ENCODE peak calls at places on chromosomes 2 and 18, in eight cellular contexts. One of them, this sample, is unnamed. For H3K4me1, the result is how much of the 10 kb centered on the place peaks cover.

GRCh38 chr2:157785200-157785599 is 90.9 kb downstream of the ACVR1 start:
- DNase-seq in body of pancreas: peak
- DNase-seq in CD8-positive, alpha-beta memory T cell: no peak
- DNase-seq in cardiac muscle cell: no peak
- DNase-seq in mesenchymal stem cell: peak
- DNase-seq in astrocyte: peak
- DNase-seq in naive thymus-derived CD4-positive, alpha-beta T cell: no peak
- DNase-seq in tibial artery: no peak
- DNase-seq in this sample: peak

GRCh38 chr2:210654091-210654490 is 97.7 kb downstream of the CPS1 start:
- DNase-seq in body of pancreas: no peak
- DNase-seq in mesenchymal stem cell: no peak
- DNase-seq in naive thymus-derived CD4-positive, alpha-beta T cell: no peak
- DNase-seq in astrocyte: no peak
- DNase-seq in tibial artery: no peak
- DNase-seq in CD8-positive, alpha-beta memory T cell: no peak
- DNase-seq in cardiac muscle cell: no peak
- DNase-seq in this sample: no peak

GRCh38 chr2:226451486-226451885 is 348.1 kb downstream of the IRS1 start:
- DNase-seq in mesenchymal stem cell: no peak
- DNase-seq in astrocyte: no peak
- DNase-seq in body of pancreas: no peak
- DNase-seq in naive thymus-derived CD4-positive, alpha-beta T cell: no peak
- DNase-seq in tibial artery: no peak
- DNase-seq in cardiac muscle cell: no peak
- DNase-seq in CD8-positive, alpha-beta memory T cell: no peak
- DNase-seq in this sample: no peak

GRCh38 chr2:145258903-145259579 is 739.1 kb upstream of the ZEB2 start:
- DNase-seq in mesenchymal stem cell: peak
- DNase-seq in astrocyte: peak
- DNase-seq in body of pancreas: peak
- DNase-seq in tibial artery: no peak
- DNase-seq in CD8-positive, alpha-beta memory T cell: no peak
- DNase-seq in naive thymus-derived CD4-positive, alpha-beta T cell: peak
- DNase-seq in cardiac muscle cell: no peak
- DNase-seq in this sample: no peak

GRCh38 chr2:224560549-224560948 is 24.6 kb downstream of the CUL3 start:
- DNase-seq in tibial artery: no peak
- DNase-seq in body of pancreas: no peak
- DNase-seq in naive thymus-derived CD4-positive, alpha-beta T cell: no peak
- DNase-seq in mesenchymal stem cell: no peak
- DNase-seq in CD8-positive, alpha-beta memory T cell: no peak
- DNase-seq in cardiac muscle cell: no peak
- DNase-seq in astrocyte: no peak
- DNase-seq in this sample: no peak

GRCh38 chr2:234032301-234032856 is 18.1 kb upstream of the SPP2 start:
- DNase-seq in cardiac muscle cell: no peak
- DNase-seq in naive thymus-derived CD4-positive, alpha-beta T cell: peak
- DNase-seq in astrocyte: peak
- DNase-seq in CD8-positive, alpha-beta memory T cell: peak
- DNase-seq in tibial artery: no peak
- DNase-seq in mesenchymal stem cell: peak
- DNase-seq in body of pancreas: no peak
- DNase-seq in this sample: peak

GRCh38 chr2:181281206-181281832 is 175.9 kb upstream of the ITGA4 start:
- DNase-seq in astrocyte: peak
- DNase-seq in CD8-positive, alpha-beta memory T cell: no peak
- DNase-seq in mesenchymal stem cell: no peak
- DNase-seq in cardiac muscle cell: no peak
- DNase-seq in tibial artery: no peak
- DNase-seq in body of pancreas: no peak
- DNase-seq in naive thymus-derived CD4-positive, alpha-beta T cell: peak
- DNase-seq in this sample: no peak

GRCh38 chr2:238289574-238289973 is 1.2 kb upstream of the PER2 start:
- DNase-seq in naive thymus-derived CD4-positive, alpha-beta T cell: no peak
- DNase-seq in astrocyte: no peak
- DNase-seq in cardiac muscle cell: no peak
- DNase-seq in CD8-positive, alpha-beta memory T cell: no peak
- DNase-seq in tibial artery: peak
- DNase-seq in mesenchymal stem cell: no peak
- DNase-seq in body of pancreas: no peak
- DNase-seq in this sample: no peak

GRCh38 chr2:239399404-239399999 is 1.3 kb downstream of the HDAC4 start:
- DNase-seq in mesenchymal stem cell: peak
- DNase-seq in cardiac muscle cell: peak
- DNase-seq in astrocyte: no peak
- DNase-seq in body of pancreas: peak
- DNase-seq in naive thymus-derived CD4-positive, alpha-beta T cell: peak
- DNase-seq in tibial artery: no peak
- DNase-seq in CD8-positive, alpha-beta memory T cell: peak
- DNase-seq in this sample: peak

GRCh38 chr2:43897492-43897891 is 58.7 kb downstream of the ABCG8 start:
- DNase-seq in astrocyte: no peak
- DNase-seq in naive thymus-derived CD4-positive, alpha-beta T cell: no peak
- DNase-seq in cardiac muscle cell: peak
- DNase-seq in tibial artery: no peak
- DNase-seq in mesenchymal stem cell: no peak
- DNase-seq in body of pancreas: no peak
- DNase-seq in CD8-positive, alpha-beta memory T cell: no peak
- DNase-seq in this sample: no peak

GRCh38 chr2:64453710-64454315 is at the start of gene LGALSL:
- DNase-seq in cardiac muscle cell: peak
- DNase-seq in body of pancreas: peak
- DNase-seq in CD8-positive, alpha-beta memory T cell: peak
- DNase-seq in astrocyte: peak
- DNase-seq in mesenchymal stem cell: peak
- DNase-seq in tibial artery: peak
- DNase-seq in naive thymus-derived CD4-positive, alpha-beta T cell: peak
- DNase-seq in this sample: peak

GRCh38 chr2:240568678-240569522 is 616 bp downstream of the RNPEPL1 start:
- DNase-seq in astrocyte: peak
- DNase-seq in naive thymus-derived CD4-positive, alpha-beta T cell: peak
- DNase-seq in tibial artery: peak
- DNase-seq in body of pancreas: peak
- DNase-seq in mesenchymal stem cell: peak
- DNase-seq in cardiac muscle cell: peak
- DNase-seq in CD8-positive, alpha-beta memory T cell: peak
- DNase-seq in this sample: peak

GRCh38 chr2:207812058-207812857 is 42.6 kb upstream of the FZD5 start:
- DNase-seq in cardiac muscle cell: no peak
- DNase-seq in naive thymus-derived CD4-positive, alpha-beta T cell: no peak
- DNase-seq in CD8-positive, alpha-beta memory T cell: no peak
- DNase-seq in astrocyte: no peak
- DNase-seq in body of pancreas: no peak
- DNase-seq in mesenchymal stem cell: no peak
- DNase-seq in tibial artery: no peak
- DNase-seq in this sample: no peak

GRCh38 chr2:199261221-199261620 is 196.5 kb downstream of the SATB2 start:
- DNase-seq in tibial artery: no peak
- DNase-seq in astrocyte: peak
- DNase-seq in mesenchymal stem cell: no peak
- DNase-seq in cardiac muscle cell: no peak
- DNase-seq in CD8-positive, alpha-beta memory T cell: no peak
- DNase-seq in body of pancreas: no peak
- DNase-seq in naive thymus-derived CD4-positive, alpha-beta T cell: no peak
- DNase-seq in this sample: peak

GRCh38 chr2:46878886-46879285 is 36.7 kb downstream of the MCFD2 start:
- DNase-seq in body of pancreas: peak
- DNase-seq in cardiac muscle cell: no peak
- DNase-seq in naive thymus-derived CD4-positive, alpha-beta T cell: no peak
- DNase-seq in tibial artery: peak
- DNase-seq in CD8-positive, alpha-beta memory T cell: no peak
- DNase-seq in mesenchymal stem cell: peak
- DNase-seq in astrocyte: peak
- DNase-seq in this sample: peak

GRCh38 chr18:5452943-5453342 is 90.9 kb downstream of the EPB41L3 start:
- DNase-seq in tibial artery: no peak
- DNase-seq in cardiac muscle cell: no peak
- DNase-seq in CD8-positive, alpha-beta memory T cell: no peak
- DNase-seq in mesenchymal stem cell: no peak
- DNase-seq in astrocyte: no peak
- DNase-seq in naive thymus-derived CD4-positive, alpha-beta T cell: no peak
- DNase-seq in body of pancreas: no peak
- DNase-seq in this sample: no peak

GRCh38 chr2:63840785-63841253 is 877 bp upstream of the UGP2 start:
- DNase-seq in tibial artery: peak
- DNase-seq in naive thymus-derived CD4-positive, alpha-beta T cell: peak
- DNase-seq in CD8-positive, alpha-beta memory T cell: peak
- DNase-seq in body of pancreas: peak
- DNase-seq in astrocyte: peak
- DNase-seq in mesenchymal stem cell: peak
- DNase-seq in cardiac muscle cell: peak
- DNase-seq in this sample: peak

GRCh38 chr18:36352384-36352783 is 54.9 kb downstream of the FHOD3 start:
- DNase-seq in body of pancreas: peak
- DNase-seq in CD8-positive, alpha-beta memory T cell: no peak
- DNase-seq in astrocyte: peak
- DNase-seq in naive thymus-derived CD4-positive, alpha-beta T cell: no peak
- DNase-seq in cardiac muscle cell: peak
- DNase-seq in tibial artery: peak
- DNase-seq in mesenchymal stem cell: peak
- DNase-seq in this sample: peak

GRCh38 chr2:196230051-196230450 is 58.7 kb upstream of the STK17B start:
- DNase-seq in body of pancreas: no peak
- DNase-seq in CD8-positive, alpha-beta memory T cell: peak
- DNase-seq in cardiac muscle cell: no peak
- DNase-seq in astrocyte: no peak
- DNase-seq in tibial artery: no peak
- DNase-seq in mesenchymal stem cell: no peak
- DNase-seq in naive thymus-derived CD4-positive, alpha-beta T cell: peak
- DNase-seq in this sample: no peak
- H3K4me1 ChIP-seq in body of pancreas: under half
- H3K4me1 ChIP-seq in CD8-positive, alpha-beta memory T cell: half or more
- H3K4me1 ChIP-seq in cardiac muscle cell: under half
- H3K4me1 ChIP-seq in astrocyte: under half
- H3K4me1 ChIP-seq in tibial artery: under half
- H3K4me1 ChIP-seq in mesenchymal stem cell: under half
- H3K4me1 ChIP-seq in naive thymus-derived CD4-positive, alpha-beta T cell: half or more
- H3K4me1 ChIP-seq in this sample: under half

DNA sequence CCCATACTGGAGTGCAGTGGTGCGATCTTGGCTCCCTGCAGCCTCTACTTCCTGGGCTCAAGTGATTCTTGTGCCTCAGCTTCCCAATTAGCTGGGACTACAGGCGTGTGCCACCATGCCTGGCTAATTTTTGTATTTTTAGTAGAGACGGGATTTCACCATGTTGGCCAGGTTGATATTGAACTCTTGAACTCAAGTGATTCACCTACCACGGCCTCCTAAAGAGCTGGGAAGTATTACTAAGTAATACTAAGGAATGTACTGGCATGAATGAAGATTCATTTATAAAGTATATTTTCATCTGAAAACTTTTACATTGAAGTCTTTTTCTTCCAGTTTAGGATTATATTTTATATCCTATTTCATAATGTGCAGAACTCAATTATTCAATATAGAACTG is 38.1 kb downstream of the NUP35 start:
- DNase-seq in body of pancreas: no peak
- DNase-seq in tibial artery: no peak
- DNase-seq in mesenchymal stem cell: no peak
- DNase-seq in cardiac muscle cell: no peak
- DNase-seq in naive thymus-derived CD4-positive, alpha-beta T cell: no peak
- DNase-seq in astrocyte: peak
- DNase-seq in CD8-positive, alpha-beta memory T cell: no peak
- DNase-seq in this sample: peak
- H3K4me3 ChIP-seq in body of pancreas: no peak
- H3K4me3 ChIP-seq in tibial artery: no peak
- H3K4me3 ChIP-seq in mesenchymal stem cell: no peak
- H3K4me3 ChIP-seq in cardiac muscle cell: no peak
- H3K4me3 ChIP-seq in naive thymus-derived CD4-positive, alpha-beta T cell: no peak
- H3K4me3 ChIP-seq in astrocyte: no peak
- H3K4me3 ChIP-seq in CD8-positive, alpha-beta memory T cell: no peak
- H3K4me3 ChIP-seq in this sample: no peak

GRCh38 chr18:9449987-9450386 is 25.3 kb upstream of the RALBP1 start:
- DNase-seq in body of pancreas: no peak
- DNase-seq in mesenchymal stem cell: no peak
- DNase-seq in naive thymus-derived CD4-positive, alpha-beta T cell: no peak
- DNase-seq in CD8-positive, alpha-beta memory T cell: no peak
- DNase-seq in cardiac muscle cell: no peak
- DNase-seq in tibial artery: no peak
- DNase-seq in astrocyte: no peak
- DNase-seq in this sample: no peak

GRCh38 chr18:9449580-9449979 is 25.7 kb upstream of the RALBP1 start:
- DNase-seq in tibial artery: no peak
- DNase-seq in astrocyte: no peak
- DNase-seq in mesenchymal stem cell: no peak
- DNase-seq in naive thymus-derived CD4-positive, alpha-beta T cell: no peak
- DNase-seq in CD8-positive, alpha-beta memory T cell: no peak
- DNase-seq in body of pancreas: no peak
- DNase-seq in cardiac muscle cell: no peak
- DNase-seq in this sample: peak

GRCh38 chr18:9455718-9456511 is 19.4 kb upstream of the RALBP1 start:
- DNase-seq in cardiac muscle cell: no peak
- DNase-seq in body of pancreas: no peak
- DNase-seq in tibial artery: no peak
- DNase-seq in CD8-positive, alpha-beta memory T cell: no peak
- DNase-seq in mesenchymal stem cell: no peak
- DNase-seq in naive thymus-derived CD4-positive, alpha-beta T cell: no peak
- DNase-seq in astrocyte: no peak
- DNase-seq in this sample: no peak

GRCh38 chr18:9454061-9454703 is 21.1 kb upstream of the RALBP1 start:
- DNase-seq in CD8-positive, alpha-beta memory T cell: no peak
- DNase-seq in astrocyte: peak
- DNase-seq in tibial artery: no peak
- DNase-seq in body of pancreas: no peak
- DNase-seq in naive thymus-derived CD4-positive, alpha-beta T cell: peak
- DNase-seq in cardiac muscle cell: no peak
- DNase-seq in mesenchymal stem cell: no peak
- DNase-seq in this sample: no peak

GRCh38 chr18:9453273-9453672 is 22.0 kb upstream of the RALBP1 start:
- DNase-seq in mesenchymal stem cell: no peak
- DNase-seq in body of pancreas: no peak
- DNase-seq in tibial artery: no peak
- DNase-seq in astrocyte: no peak
- DNase-seq in naive thymus-derived CD4-positive, alpha-beta T cell: no peak
- DNase-seq in cardiac muscle cell: no peak
- DNase-seq in CD8-positive, alpha-beta memory T cell: no peak
- DNase-seq in this sample: peak
- H3K4me1 ChIP-seq in mesenchymal stem cell: under half
- H3K4me1 ChIP-seq in body of pancreas: under half
- H3K4me1 ChIP-seq in tibial artery: under half
- H3K4me1 ChIP-seq in astrocyte: under half
- H3K4me1 ChIP-seq in naive thymus-derived CD4-positive, alpha-beta T cell: under half
- H3K4me1 ChIP-seq in cardiac muscle cell: under half
- H3K4me1 ChIP-seq in CD8-positive, alpha-beta memory T cell: under half
- H3K4me1 ChIP-seq in this sample: under half

DNA sequence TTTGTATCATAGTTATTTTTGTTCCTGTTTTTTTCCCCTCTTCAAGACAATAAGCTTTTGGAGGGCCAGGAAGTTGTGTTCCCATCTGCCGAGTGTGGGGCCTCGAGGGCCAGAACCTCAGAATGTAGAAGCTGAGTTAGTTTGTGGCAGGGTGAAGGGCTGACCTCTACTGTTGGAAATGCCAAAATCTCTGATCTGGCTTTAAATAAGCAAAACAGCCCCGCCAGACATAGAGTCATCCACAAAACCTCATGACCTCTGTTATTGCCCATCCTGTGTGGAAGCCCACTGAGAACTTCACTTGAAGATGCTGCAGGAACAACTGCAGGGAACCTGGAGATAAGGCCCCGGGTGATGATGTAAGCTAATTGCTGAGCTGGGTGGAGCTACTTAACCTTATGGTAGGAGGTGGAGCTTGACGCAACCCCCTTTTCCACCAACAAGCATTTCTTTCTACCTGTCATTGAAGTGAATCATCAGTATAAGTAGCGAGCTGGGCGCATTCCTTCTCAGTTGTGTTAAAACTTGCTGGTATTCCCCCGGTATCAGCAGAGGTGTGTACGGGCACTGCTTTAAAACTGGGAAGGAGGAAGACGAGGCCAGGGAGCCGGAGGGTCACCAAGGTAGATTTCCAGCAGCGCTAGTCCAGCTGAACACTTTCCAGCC is 177.2 kb downstream of the NEDD4L start:
- DNase-seq in cardiac muscle cell: no peak
- DNase-seq in body of pancreas: peak
- DNase-seq in tibial artery: no peak
- DNase-seq in astrocyte: peak
- DNase-seq in naive thymus-derived CD4-positive, alpha-beta T cell: no peak
- DNase-seq in CD8-positive, alpha-beta memory T cell: no peak
- DNase-seq in mesenchymal stem cell: peak
- DNase-seq in this sample: peak
- H3K4me3 ChIP-seq in cardiac muscle cell: no peak
- H3K4me3 ChIP-seq in body of pancreas: no peak
- H3K4me3 ChIP-seq in tibial artery: no peak
- H3K4me3 ChIP-seq in astrocyte: peak
- H3K4me3 ChIP-seq in naive thymus-derived CD4-positive, alpha-beta T cell: no peak
- H3K4me3 ChIP-seq in CD8-positive, alpha-beta memory T cell: no peak
- H3K4me3 ChIP-seq in mesenchymal stem cell: no peak
- H3K4me3 ChIP-seq in this sample: no peak

This sample was measured in adipocyte.